ENCODE peak calls at places on chromosomes 1 and 21, in seven cellular contexts. One of them, this sample, is unnamed.

GRCh38 chr1:12230549-12231275 is 882 bp downstream of the VPS13D start:
- DNase-seq in astrocyte of the cerebellum: no peak
- DNase-seq in Calu3: peak
- DNase-seq in upper lobe of right lung: peak
- DNase-seq in ovary: peak
- DNase-seq in midbrain: peak
- DNase-seq in head of caudate nucleus: no peak
- DNase-seq in this sample: peak

GRCh38 chr1:230073371-230074035 is 6.5 kb downstream of the GALNT2 start:
- DNase-seq in upper lobe of right lung: no peak
- DNase-seq in Calu3: no peak
- DNase-seq in midbrain: peak
- DNase-seq in head of caudate nucleus: peak
- DNase-seq in ovary: no peak
- DNase-seq in astrocyte of the cerebellum: no peak
- DNase-seq in this sample: peak

GRCh38 chr1:165954940-165955339 is 127.5 kb downstream of the UCK2 start:
- DNase-seq in upper lobe of right lung: no peak
- DNase-seq in midbrain: no peak
- DNase-seq in astrocyte of the cerebellum: no peak
- DNase-seq in Calu3: no peak
- DNase-seq in ovary: no peak
- DNase-seq in head of caudate nucleus: peak
- DNase-seq in this sample: peak

GRCh38 chr1:31215083-31215570 is 24.6 kb downstream of the NKAIN1 start:
- DNase-seq in upper lobe of right lung: no peak
- DNase-seq in astrocyte of the cerebellum: no peak
- DNase-seq in midbrain: no peak
- DNase-seq in ovary: no peak
- DNase-seq in head of caudate nucleus: no peak
- DNase-seq in Calu3: no peak
- DNase-seq in this sample: no peak

GRCh38 chr1:214664656-214665433 is 61.9 kb downstream of the CENPF start:
- DNase-seq in Calu3: no peak
- DNase-seq in astrocyte of the cerebellum: no peak
- DNase-seq in midbrain: no peak
- DNase-seq in ovary: no peak
- DNase-seq in head of caudate nucleus: no peak
- DNase-seq in upper lobe of right lung: no peak
- DNase-seq in this sample: no peak

GRCh38 chr1:45926302-45926701 is 122.9 kb downstream of the MAST2 start:
- DNase-seq in Calu3: no peak
- DNase-seq in upper lobe of right lung: no peak
- DNase-seq in ovary: no peak
- DNase-seq in astrocyte of the cerebellum: no peak
- DNase-seq in midbrain: no peak
- DNase-seq in head of caudate nucleus: no peak
- DNase-seq in this sample: no peak

GRCh38 chr1:32447469-32448185 is 17.2 kb upstream of the ZBTB8B start:
- DNase-seq in upper lobe of right lung: no peak
- DNase-seq in astrocyte of the cerebellum: peak
- DNase-seq in head of caudate nucleus: no peak
- DNase-seq in midbrain: no peak
- DNase-seq in ovary: no peak
- DNase-seq in Calu3: peak
- DNase-seq in this sample: peak

GRCh38 chr1:153598309-153599172 is 14.4 kb downstream of the S100A16 start:
- DNase-seq in upper lobe of right lung: no peak
- DNase-seq in ovary: no peak
- DNase-seq in Calu3: no peak
- DNase-seq in astrocyte of the cerebellum: peak
- DNase-seq in head of caudate nucleus: no peak
- DNase-seq in midbrain: no peak
- DNase-seq in this sample: peak

GRCh38 chr21:31557956-31558838 is 101.3 kb upstream of the SOD1 start:
- DNase-seq in astrocyte of the cerebellum: no peak
- DNase-seq in ovary: no peak
- DNase-seq in upper lobe of right lung: peak
- DNase-seq in Calu3: peak
- DNase-seq in head of caudate nucleus: peak
- DNase-seq in midbrain: peak
- DNase-seq in this sample: no peak

GRCh38 chr1:110672001-110672752 is 2.6 kb downstream of the KCNA3 start:
- DNase-seq in astrocyte of the cerebellum: no peak
- DNase-seq in Calu3: no peak
- DNase-seq in midbrain: no peak
- DNase-seq in upper lobe of right lung: no peak
- DNase-seq in ovary: no peak
- DNase-seq in head of caudate nucleus: peak
- DNase-seq in this sample: peak

GRCh38 chr1:170691258-170691657 is 27.3 kb downstream of the PRRX1 start:
- DNase-seq in ovary: no peak
- DNase-seq in head of caudate nucleus: no peak
- DNase-seq in midbrain: no peak
- DNase-seq in astrocyte of the cerebellum: no peak
- DNase-seq in upper lobe of right lung: no peak
- DNase-seq in Calu3: no peak
- DNase-seq in this sample: no peak

GRCh38 chr1:202860744-202861419 is 28.1 kb downstream of the RABIF start:
- DNase-seq in astrocyte of the cerebellum: no peak
- DNase-seq in midbrain: no peak
- DNase-seq in ovary: peak
- DNase-seq in upper lobe of right lung: peak
- DNase-seq in Calu3: peak
- DNase-seq in head of caudate nucleus: peak
- DNase-seq in this sample: peak

GRCh38 chr1:23964790-23965740 is 5.4 kb downstream of the PNRC2 start:
- DNase-seq in upper lobe of right lung: no peak
- DNase-seq in ovary: no peak
- DNase-seq in midbrain: no peak
- DNase-seq in head of caudate nucleus: no peak
- DNase-seq in Calu3: no peak
- DNase-seq in astrocyte of the cerebellum: no peak
- DNase-seq in this sample: no peak

GRCh38 chr21:39649526-39649925 is 36.8 kb downstream of the B3GALT5 start:
- DNase-seq in ovary: no peak
- DNase-seq in astrocyte of the cerebellum: no peak
- DNase-seq in upper lobe of right lung: peak
- DNase-seq in midbrain: no peak
- DNase-seq in Calu3: no peak
- DNase-seq in head of caudate nucleus: no peak
- DNase-seq in this sample: no peak

GRCh38 chr1:21579788-21580187 is 70.6 kb downstream of the ALPL start:
- DNase-seq in ovary: no peak
- DNase-seq in midbrain: no peak
- DNase-seq in Calu3: no peak
- DNase-seq in astrocyte of the cerebellum: no peak
- DNase-seq in upper lobe of right lung: no peak
- DNase-seq in head of caudate nucleus: no peak
- DNase-seq in this sample: no peak

GRCh38 chr1:31954607-31955283 is 16.6 kb upstream of the PTP4A2 start:
- DNase-seq in upper lobe of right lung: peak
- DNase-seq in head of caudate nucleus: peak
- DNase-seq in midbrain: peak
- DNase-seq in ovary: peak
- DNase-seq in Calu3: peak
- DNase-seq in astrocyte of the cerebellum: peak
- DNase-seq in this sample: peak

GRCh38 chr1:154719586-154720327 is 111.8 kb upstream of the ADAR start:
- DNase-seq in ovary: no peak
- DNase-seq in astrocyte of the cerebellum: no peak
- DNase-seq in upper lobe of right lung: no peak
- DNase-seq in midbrain: no peak
- DNase-seq in head of caudate nucleus: no peak
- DNase-seq in Calu3: no peak
- DNase-seq in this sample: no peak

This sample was measured in hepatic stellate cell.